ENCODE peak calls at places on chromosomes 5 and 9, in six cellular contexts. V is ELF-1; E is naive thymus-derived CD8-positive, alpha-beta T cell; O is SJSA1; U is astrocyte; Y is HL-60. M is an unnamed sample.

GRCh38 chr9:84000186-84000585 is 19.6 kb downstream of the RMI1 start:
- DNase-seq in V (no peak), E (no peak), O (no peak), U (peak; percentile 14), Y (no peak), M (no peak)

GRCh38 chr5:1513326-1514026 is 10.3 kb downstream of the LPCAT1 start:
- DNase-seq in V (no peak), E (no peak), O (no peak), U (no peak), Y (no peak), M (no peak)

GRCh38 chr9:123232332-123232731 is 36.1 kb downstream of the STRBP start:
- DNase-seq in V (peak; percentile 88), E (no peak), O (no peak), U (no peak), Y (no peak), M (no peak)

GRCh38 chr9:112382501-112383364 is 2.8 kb downstream of the HSDL2 start:
- DNase-seq in V (no peak), E (no peak), O (no peak), U (no peak), Y (no peak), M (no peak)

GRCh38 chr5:150649108-150649827 is 8.8 kb downstream of the SYNPO start:
- DNase-seq in V (no peak), E (no peak), O (no peak), U (no peak), Y (no peak), M (no peak)

GRCh38 chr5:159887050-159887449 is 29.2 kb upstream of the ADRA1B start:
- DNase-seq in V (no peak), E (no peak), O (no peak), U (peak; percentile 44), Y (no peak), M (no peak)

GRCh38 chr5:157241483-157241882 is 24.4 kb upstream of the CYFIP2 start:
- DNase-seq in V (no peak), E (no peak), O (no peak), U (peak; percentile 6), Y (no peak), M (no peak)

GRCh38 chr9:128118971-128119665 is 8.4 kb downstream of the PTGES2 start:
- DNase-seq in V (no peak), E (no peak), O (no peak), U (no peak), Y (no peak), M (no peak)

GRCh38 chr5:159017787-159018186 is 81.9 kb downstream of the EBF1 start:
- DNase-seq in V (no peak), E (no peak), O (peak; percentile 81), U (peak; percentile 68), Y (no peak), M (no peak)

GRCh38 chr9:88663766-88664419 is 128.9 kb downstream of the NXNL2 start:
- DNase-seq in V (no peak), E (no peak), O (no peak), U (peak; percentile 72), Y (no peak), M (no peak)

GRCh38 chr9:128927731-128928411 is 7.1 kb downstream of the PHYHD1 start:
- DNase-seq in V (peak; percentile 85), E (peak; percentile 37), O (peak; percentile 58), U (peak; percentile 12), Y (no peak), M (peak; percentile 36)

GRCh38 chr5:95669540-95669939 is 13.3 kb downstream of the SPATA9 start:
- DNase-seq in V (peak; percentile 37), E (no peak), O (peak; percentile 8), U (peak; percentile 99), Y (no peak), M (no peak)

GRCh38 chr9:136170291-136170901 is 34.5 kb downstream of the LHX3 start:
- DNase-seq in V (peak; percentile 65), E (peak; percentile 45), O (no peak), U (no peak), Y (no peak), M (no peak)

GRCh38 chr9:130343445-130343918 is 77.9 kb downstream of the HMCN2 start:
- DNase-seq in V (peak; percentile 70), E (no peak), O (no peak), U (no peak), Y (no peak), M (no peak)

GRCh38 chr5:40797273-40798011 is 732 bp downstream of the PRKAA1 start:
- DNase-seq in V (peak; percentile 87), E (peak; percentile 71), O (peak; percentile 93), U (peak; percentile 57), Y (peak; percentile 58), M (peak; percentile 76)

GRCh38 chr5:68071731-68072130 is 143.8 kb upstream of the PIK3R1 start:
- DNase-seq in V (no peak), E (no peak), O (no peak), U (peak; percentile 26), Y (no peak), M (no peak)

GRCh38 chr5:122908662-122909061 is 63.2 kb downstream of the SNX24 start:
- DNase-seq in V (no peak), E (no peak), O (no peak), U (peak; percentile 2), Y (no peak), M (no peak)

GRCh38 chr5:122192883-122193496 is 63.6 kb downstream of the ZNF474 start:
- DNase-seq in V (peak; percentile 20), E (no peak), O (peak; percentile 64), U (peak; percentile 46), Y (no peak), M (no peak)

GRCh38 chr9:21684831-21685362 is 117.5 kb upstream of the MTAP start:
- DNase-seq in V (no peak), E (no peak), O (peak; percentile 31), U (peak; percentile 100), Y (no peak), M (no peak)

GRCh38 chr5:150131461-150131860 is 24.2 kb downstream of the PDGFRB start:
- DNase-seq in V (no peak), E (no peak), O (no peak), U (no peak), Y (no peak), M (no peak)

GRCh38 chr5:39209924-39210323 is 9.4 kb downstream of the FYB1 start:
- DNase-seq in V (no peak), E (peak; percentile 44), O (no peak), U (no peak), Y (no peak), M (peak; percentile 50)

GRCh38 chr5:68545636-68546325 is 330.2 kb downstream of the PIK3R1 start:
- DNase-seq in V (no peak), E (no peak), O (no peak), U (no peak), Y (no peak), M (no peak)

GRCh38 chr5:71907589-71908145 is 188.6 kb downstream of the CARTPT start:
- DNase-seq in V (no peak), E (no peak), O (no peak), U (no peak), Y (no peak), M (no peak)

GRCh38 chr5:14591548-14591947 is 10.0 kb downstream of the OTULINL start:
- DNase-seq in V (no peak), E (no peak), O (no peak), U (peak; percentile 9), Y (no peak), M (no peak)

GRCh38 chr5:151002250-151002649 is 18.1 kb upstream of the GPX3 start:
- DNase-seq in V (no peak), E (no peak), O (no peak), U (peak; percentile 13), Y (no peak), M (no peak)

GRCh38 chr5:172797800-172798199 is 26.8 kb upstream of the DUSP1 start:
- DNase-seq in V (no peak), E (no peak), O (no peak), U (no peak), Y (no peak), M (no peak)

GRCh38 chr5:60295423-60295822 is 401.9 kb upstream of the PDE4D start:
- DNase-seq in V (peak; percentile 24), E (no peak), O (no peak), U (peak; percentile 15), Y (no peak), M (no peak)

GRCh38 chr5:96977228-96977627 is 41.3 kb downstream of the LNPEP start:
- DNase-seq in V (no peak), E (no peak), O (no peak), U (no peak), Y (no peak), M (no peak)

GRCh38 chr5:156762656-156763055 is 87.4 kb upstream of the PPP1R2B start:
- DNase-seq in V (no peak), E (no peak), O (no peak), U (no peak), Y (no peak), M (no peak)

GRCh38 chr5:17398439-17398838 is 99.6 kb upstream of the TAF11L2 start:
- DNase-seq in V (no peak), E (no peak), O (peak; percentile 85), U (peak; percentile 99), Y (no peak), M (no peak)

GRCh38 chr9:94639996-94640376 is 668 bp upstream of the FBP1 start:
- DNase-seq in V (peak; percentile 71), E (no peak), O (no peak), U (no peak), Y (no peak), M (no peak)

GRCh38 chr5:82045526-82046267 is 73.9 kb downstream of the ATG10 start:
- DNase-seq in V (no peak), E (no peak), O (no peak), U (peak; percentile 71), Y (no peak), M (no peak)

GRCh38 chr9:71519098-71519497 is 249.2 kb downstream of the CEMIP2 start:
- DNase-seq in V (no peak), E (no peak), O (no peak), U (no peak), Y (no peak), M (no peak)

GRCh38 chr5:133509742-133510079 is 102.6 kb downstream of the FSTL4 start:
- DNase-seq in V (no peak), E (no peak), O (no peak), U (no peak), Y (no peak), M (no peak)